ENCODE peak calls at places on chromosomes 4 and X, in six cellular contexts. X, F, S, H, I and G are unnamed samples.

GRCh38 chr4:26058537-26058936 is 144.5 kb downstream of the SMIM20 start:
- DNase-seq in X (no peak), F (no peak), S (no peak), H (no peak), I (no peak), G (no peak)

GRCh38 chr4:52931238-52931637 is 69.1 kb downstream of the RASL11B start:
- DNase-seq in X (no peak), F (no peak), S (no peak), H (no peak), I (no peak), G (no peak)

GRCh38 chrX:115189646-115190635 is 731 bp downstream of the RBMXL3 start:
- DNase-seq in X (no peak), F (no peak), S (no peak), H (no peak), I (no peak), G (no peak)

GRCh38 chr4:41880840-41881831 is 54.1 kb upstream of the TMEM33 start:
- DNase-seq in X (no peak), F (no peak), S (no peak), H (no peak), I (no peak), G (no peak)

GRCh38 chr4:88419874-88420273 is 37.0 kb upstream of the HERC5 start:
- DNase-seq in X (no peak), F (no peak), S (no peak), H (no peak), I (no peak), G (no peak)

GRCh38 chr4:110900206-110900769 is 277.4 kb upstream of the PITX2 start:
- DNase-seq in X (no peak), F (no peak), S (peak; percentile 29), H (no peak), I (no peak), G (peak; percentile 6)

GRCh38 chrX:103253608-103254007 is 1.3 kb downstream of the TCEAL8 start:
- DNase-seq in X (no peak), F (peak; percentile 8), S (no peak), H (no peak), I (no peak), G (no peak)

GRCh38 chr4:31193516-31193915 is 473.3 kb downstream of the PCDH7 start:
- DNase-seq in X (no peak), F (no peak), S (no peak), H (no peak), I (no peak), G (no peak)

GRCh38 chr4:52588771-52589591 is 70.1 kb downstream of the USP46 start:
- DNase-seq in X (no peak), F (no peak), S (peak; percentile 44), H (no peak), I (peak; percentile 85), G (no peak)

GRCh38 chrX:53000447-53001208 is 42.3 kb upstream of the FAM156A start:
- DNase-seq in X (no peak), F (no peak), S (no peak), H (peak; percentile 46), I (no peak), G (no peak)
- TF ChIP-seq CTCF in X (no peak), F (no peak), S (no peak), H (no peak), I (no peak), G (no peak)

DNA sequence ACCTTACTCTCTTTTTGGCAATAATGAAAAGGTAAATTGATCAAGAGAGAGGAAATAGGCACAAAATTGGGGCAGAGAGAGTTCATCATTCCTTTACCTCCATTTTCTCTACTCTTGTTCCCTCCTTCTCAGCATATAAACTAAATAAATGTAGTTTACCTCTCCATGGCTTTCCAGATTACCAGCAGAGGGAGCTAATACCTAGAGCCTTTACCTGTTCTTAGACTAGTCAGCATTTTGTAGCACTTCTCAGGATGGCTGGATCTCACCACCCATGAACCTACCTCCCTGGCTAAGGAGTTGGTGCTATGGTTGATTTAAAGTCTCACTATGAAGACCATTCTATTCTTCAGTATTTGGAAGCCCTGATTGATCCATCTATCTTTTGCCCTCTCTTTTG is 15.7 kb downstream of the OFD1 start:
- DNase-seq in X (no peak), F (no peak), S (no peak), H (no peak), I (peak; percentile 41), G (no peak)
- TF ChIP-seq CTCF in X (no peak), F (peak; percentile 48), S (peak; percentile 65), H (peak; percentile 63), I (peak; percentile 75), G (peak; percentile 65)

GRCh38 chr4:6343950-6344408 is 74.3 kb downstream of the WFS1 start:
- DNase-seq in X (no peak), F (no peak), S (peak; percentile 45), H (no peak), I (peak; percentile 8), G (no peak)
- TF ChIP-seq CTCF in X (no peak), F (no peak), S (peak; percentile 19), H (no peak), I (no peak), G (peak; percentile 52)

GRCh38 chrX:18769812-18770573 is 62.5 kb downstream of the PPEF1 start:
- DNase-seq in X (no peak), F (no peak), S (no peak), H (no peak), I (no peak), G (no peak)
- TF ChIP-seq CTCF in X (no peak), F (no peak), S (no peak), H (peak; percentile 20), I (no peak), G (no peak)

GRCh38 chrX:94576367-94577004 is 902.5 kb downstream of the FAM133A start:
- DNase-seq in X (no peak), F (no peak), S (no peak), H (no peak), I (no peak), G (no peak)
- TF ChIP-seq CTCF in X (no peak), F (no peak), S (peak; percentile 15), H (peak; percentile 40), I (no peak), G (no peak)

GRCh38 chrX:86946569-86946968 is 571.0 kb upstream of the KLHL4 start:
- DNase-seq in X (no peak), F (no peak), S (no peak), H (no peak), I (no peak), G (peak; percentile 7)
- TF ChIP-seq CTCF in X (no peak), F (peak; percentile 40), S (peak; percentile 59), H (peak; percentile 60), I (peak; percentile 65), G (peak; percentile 58)

DNA sequence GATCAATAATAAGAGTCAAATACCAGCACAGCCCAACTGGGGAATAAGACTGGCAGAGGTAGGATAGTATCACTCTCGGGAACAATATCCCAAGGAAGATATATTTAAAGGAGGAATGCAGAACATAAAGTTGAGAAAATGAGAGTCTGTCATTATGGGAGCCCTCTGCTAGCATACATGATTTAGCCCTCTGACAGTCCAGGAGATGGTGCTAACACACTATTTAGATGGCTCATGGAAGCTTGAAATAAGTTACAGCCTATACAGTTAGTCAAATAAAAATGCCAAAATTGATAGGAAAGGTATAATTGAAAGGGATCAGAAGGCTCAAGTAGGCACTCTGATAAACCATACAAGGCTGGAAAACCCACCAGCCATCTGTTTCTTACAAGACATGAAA is 201.0 kb upstream of the NEIL3 start:
- DNase-seq in X (no peak), F (no peak), S (no peak), H (no peak), I (no peak), G (peak; percentile 20)
- TF ChIP-seq CTCF in X (no peak), F (no peak), S (peak; percentile 66), H (no peak), I (peak; percentile 46), G (peak; percentile 79)